ENCODE peak calls at places on chromosomes 3 and 15, in seven cellular contexts. B is memory B cell, P is NCI-H2171, K is fibroblast of the aortic adventitia, N is fibroblast of gingiva, A is H9, I is 8988T. R is an unnamed sample.

GRCh38 chr3:122415104-122415744 is 638 bp downstream of the WDR5B start:
- DNase-seq in I (no peak), N (peak), K (peak), P (no peak), A (peak), B (peak), R (peak)

GRCh38 chr3:100254168-100254777 is 6.5 kb upstream of the TBC1D23 start:
- DNase-seq in K (peak), N (peak), B (peak), P (peak), I (no peak), A (peak), R (peak)

GRCh38 chr3:111548756-111549155 is 6.8 kb downstream of the CD96 start:
- DNase-seq in N (no peak), B (no peak), K (no peak), A (no peak), P (no peak), I (no peak), R (no peak)

GRCh38 chr3:48788544-48789162 is 59.0 kb downstream of the PRKAR2A start:
- DNase-seq in A (no peak), B (no peak), I (no peak), K (no peak), P (no peak), N (no peak), R (no peak)

GRCh38 chr3:102464261-102464660 is 29.4 kb downstream of the ZPLD1 start:
- DNase-seq in B (no peak), N (no peak), A (no peak), K (no peak), I (no peak), P (no peak), R (no peak)

GRCh38 chr3:116260491-116260890 is 184.8 kb downstream of the LSAMP start:
- DNase-seq in A (no peak), K (no peak), N (no peak), P (no peak), I (no peak), B (no peak), R (no peak)

GRCh38 chr3:141248064-141248463 is 16.4 kb downstream of the PXYLP1 start:
- DNase-seq in B (no peak), I (no peak), A (no peak), N (no peak), P (no peak), K (no peak), R (no peak)

GRCh38 chr3:2452249-2452648 is 353.6 kb downstream of the CNTN4 start:
- DNase-seq in A (no peak), P (no peak), N (no peak), I (no peak), K (no peak), B (no peak), R (no peak)

GRCh38 chr3:55405436-55405835 is 81.7 kb downstream of the WNT5A start:
- DNase-seq in K (peak), P (no peak), I (no peak), A (peak), B (no peak), N (no peak), R (no peak)

GRCh38 chr15:44598892-44599291 is 61.9 kb downstream of the EIF3J start:
- DNase-seq in I (no peak), P (no peak), N (no peak), A (no peak), K (peak), B (no peak), R (no peak)

GRCh38 chr15:91940466-91941381 is 87.2 kb downstream of the SLCO3A1 start:
- DNase-seq in I (no peak), A (no peak), P (no peak), B (no peak), K (no peak), N (no peak), R (peak)

GRCh38 chr3:73073091-73073707 is 11.7 kb downstream of the EBLN2 start:
- DNase-seq in I (no peak), K (peak), B (no peak), P (no peak), A (no peak), N (no peak), R (no peak)

GRCh38 chr3:43177092-43177491 is 71.2 kb upstream of the POMGNT2 start:
- DNase-seq in N (no peak), P (no peak), A (no peak), I (no peak), B (no peak), K (no peak), R (no peak)

GRCh38 chr3:17678116-17678741 is 64.2 kb downstream of the TBC1D5 start:
- DNase-seq in K (peak), A (no peak), B (no peak), I (no peak), N (no peak), P (no peak), R (no peak)

GRCh38 chr15:62878070-62878469 is 164.5 kb upstream of the TPM1 start:
- DNase-seq in A (no peak), N (no peak), B (no peak), P (no peak), I (no peak), K (no peak), R (no peak)

GRCh38 chr3:133644768-133645167 is 17.0 kb downstream of the TOPBP1 start:
- DNase-seq in A (no peak), K (peak), P (no peak), N (peak), I (no peak), B (no peak), R (no peak)

GRCh38 chr3:11509175-11510000 is 134.3 kb downstream of the VGLL4 start:
- DNase-seq in B (no peak), N (peak), A (no peak), P (peak), I (no peak), K (peak), R (no peak)

GRCh38 chr15:41438206-41438605 is 21.3 kb downstream of the RTF1 start:
- DNase-seq in N (no peak), B (no peak), K (no peak), A (no peak), P (no peak), I (no peak), R (no peak)

GRCh38 chr15:31292391-31293020 is 34.1 kb upstream of the KLF13 start:
- DNase-seq in B (no peak), A (no peak), P (no peak), N (no peak), I (no peak), K (no peak), R (no peak)

GRCh38 chr15:94075349-94075748 is 156.0 kb upstream of the MCTP2 start:
- DNase-seq in A (no peak), B (no peak), K (peak), I (no peak), P (peak), N (no peak), R (no peak)

GRCh38 chr3:138348950-138349739 is 766 bp downstream of the MRAS start:
- DNase-seq in B (no peak), N (no peak), A (peak), I (no peak), P (no peak), K (peak), R (no peak)

GRCh38 chr15:60993008-60993407 is 236.1 kb downstream of the RORA start:
- DNase-seq in I (no peak), K (peak), B (no peak), A (no peak), P (no peak), N (peak), R (no peak)

GRCh38 chr3:104805042-104805441 is 561.7 kb upstream of the ALCAM start:
- DNase-seq in K (no peak), N (no peak), P (no peak), I (no peak), B (no peak), A (no peak), R (no peak)

GRCh38 chr15:74614744-74615312 is 808 bp upstream of the CLK3 start:
- DNase-seq in P (peak), B (peak), N (peak), K (peak), I (peak), A (peak), R (peak)

GRCh38 chr3:178966299-178967183 is 105.1 kb downstream of the ZMAT3 start:
- DNase-seq in K (peak), A (no peak), N (peak), P (peak), B (no peak), I (no peak), R (no peak)

GRCh38 chr3:170642882-170643601 is 57.2 kb upstream of the SLC7A14 start:
- DNase-seq in P (no peak), I (no peak), N (no peak), B (no peak), K (no peak), A (no peak), R (no peak)

GRCh38 chr3:10723991-10724390 is 92.0 kb upstream of the SLC6A11 start:
- DNase-seq in K (no peak), A (peak), B (no peak), N (no peak), I (no peak), P (no peak), R (no peak)

GRCh38 chr3:121817753-121818152 is 17.1 kb downstream of the IQCB1 start:
- DNase-seq in K (no peak), P (no peak), N (peak), B (no peak), A (no peak), I (no peak), R (no peak)

GRCh38 chr3:146271180-146271579 is 20.3 kb upstream of the PLSCR4 start:
- DNase-seq in N (no peak), I (no peak), A (no peak), K (no peak), B (no peak), P (no peak), R (no peak)

GRCh38 chr3:24598691-24599090 is 104.0 kb upstream of the THRB start:
- DNase-seq in N (no peak), B (no peak), K (no peak), A (no peak), I (no peak), P (no peak), R (no peak)

GRCh38 chr15:40282870-40283614 is at the start of gene ANKRD63:
- DNase-seq in P (peak), K (no peak), A (no peak), B (peak), I (peak), N (no peak), R (peak)

GRCh38 chr15:72288796-72289596 is 16.6 kb upstream of the PARP6 start:
- DNase-seq in K (no peak), P (no peak), B (no peak), I (no peak), A (peak), N (no peak), R (no peak)

GRCh38 chr3:137469263-137469662 is 294.9 kb upstream of the SOX14 start:
- DNase-seq in K (no peak), N (no peak), P (no peak), A (no peak), I (no peak), B (no peak), R (no peak)

GRCh38 chr3:43203022-43203421 is 83.3 kb upstream of the SNRK start:
- DNase-seq in B (no peak), I (no peak), A (no peak), K (no peak), N (no peak), P (no peak), R (no peak)

GRCh38 chr3:100407164-100407563 is 5.8 kb downstream of the LNP1 start:
- DNase-seq in B (no peak), N (no peak), I (no peak), P (no peak), A (no peak), K (no peak), R (no peak)

R was measured in stimulated activated naive B cell treated with anti-CD40 and anti-IgM and Interleukin-4, amounts not matched to agents 10 μg/mL and 1 μg/mL and 100 μg/mL, for 72 hours.